ENCODE peak calls at places on chromosomes 4 and X, in nine cellular contexts. P is upper lobe of left lung, H is HepG2, F is K562, C is transverse colon, I is ovary, G is suprapubic skin, R is SK-N-SH, J is stomach. B is an unnamed sample.

GRCh38 chr4:93879919-93880318 is 51.4 kb downstream of the ATOH1 start:
- DNase-seq in P (no peak), H (no peak), F (no peak), C (no peak), I (no peak), G (no peak), R (no peak), J (no peak), B (no peak)

GRCh38 chr4:123699823-123700822 is 303.5 kb downstream of the SPRY1 start:
- DNase-seq in P (no peak), H (peak; percentile 31), F (no peak), C (no peak), I (no peak), G (no peak), R (no peak), J (no peak), B (no peak)

GRCh38 chr4:138910914-138911336 is 104.7 kb upstream of the NOCT start:
- DNase-seq in P (peak; percentile 50), H (peak; percentile 55), F (peak; percentile 84), C (peak; percentile 75), I (no peak), G (peak; percentile 82), R (peak; percentile 75), J (peak; percentile 72), B (peak; percentile 55)

GRCh38 chr4:5510506-5510905 is 197.9 kb downstream of the EVC2 start:
- DNase-seq in P (no peak), H (no peak), F (no peak), C (no peak), I (no peak), G (no peak), R (no peak), J (no peak), B (no peak)

GRCh38 chrX:81957318-81957717 is 755.4 kb downstream of the SH3BGRL start:
- DNase-seq in P (no peak), H (no peak), F (no peak), C (no peak), I (no peak), G (no peak), R (no peak), J (no peak), B (no peak)

GRCh38 chr4:169440446-169440845 is 169.7 kb upstream of the SH3RF1 start:
- DNase-seq in P (no peak), H (no peak), F (no peak), C (no peak), I (no peak), G (no peak), R (no peak), J (no peak), B (peak; percentile 19)

GRCh38 chr4:101019941-101020401 is 327.4 kb downstream of the PPP3CA start:
- DNase-seq in P (no peak), H (peak; percentile 25), F (no peak), C (no peak), I (no peak), G (no peak), R (no peak), J (no peak), B (no peak)

GRCh38 chr4:105807496-105807895 is 87.8 kb upstream of the NPNT start:
- DNase-seq in P (no peak), H (no peak), F (no peak), C (no peak), I (no peak), G (no peak), R (no peak), J (no peak), B (no peak)

GRCh38 chrX:149453911-149454820 is 50.9 kb downstream of the IDS start:
- DNase-seq in P (no peak), H (no peak), F (no peak), C (no peak), I (no peak), G (no peak), R (no peak), J (no peak), B (no peak)
- TF ChIP-seq EP300 in P (no peak), H (no peak), F (no peak), C (no peak), I (no peak), G (no peak), R (no peak), J (no peak), B (no peak)

GRCh38 chrX:71911731-71912050 is 1.0 kb downstream of the NHSL2 start:
- DNase-seq in P (peak; percentile 83), H (no peak), F (no peak), C (peak; percentile 8), I (no peak), G (no peak), R (no peak), J (no peak), B (no peak)

GRCh38 chrX:71910526-71911022 is at the start of gene NHSL2:
- DNase-seq in P (no peak), H (no peak), F (no peak), C (no peak), I (no peak), G (no peak), R (no peak), J (no peak), B (no peak)

GRCh38 chrX:71912156-71912555 is 1.5 kb downstream of the NHSL2 start:
- DNase-seq in P (no peak), H (no peak), F (no peak), C (no peak), I (no peak), G (no peak), R (no peak), J (no peak), B (no peak)

GRCh38 chrX:71909956-71910355 is 689 bp upstream of the NHSL2 start:
- DNase-seq in P (no peak), H (no peak), F (no peak), C (no peak), I (no peak), G (no peak), R (no peak), J (no peak), B (peak; percentile 32)

DNA sequence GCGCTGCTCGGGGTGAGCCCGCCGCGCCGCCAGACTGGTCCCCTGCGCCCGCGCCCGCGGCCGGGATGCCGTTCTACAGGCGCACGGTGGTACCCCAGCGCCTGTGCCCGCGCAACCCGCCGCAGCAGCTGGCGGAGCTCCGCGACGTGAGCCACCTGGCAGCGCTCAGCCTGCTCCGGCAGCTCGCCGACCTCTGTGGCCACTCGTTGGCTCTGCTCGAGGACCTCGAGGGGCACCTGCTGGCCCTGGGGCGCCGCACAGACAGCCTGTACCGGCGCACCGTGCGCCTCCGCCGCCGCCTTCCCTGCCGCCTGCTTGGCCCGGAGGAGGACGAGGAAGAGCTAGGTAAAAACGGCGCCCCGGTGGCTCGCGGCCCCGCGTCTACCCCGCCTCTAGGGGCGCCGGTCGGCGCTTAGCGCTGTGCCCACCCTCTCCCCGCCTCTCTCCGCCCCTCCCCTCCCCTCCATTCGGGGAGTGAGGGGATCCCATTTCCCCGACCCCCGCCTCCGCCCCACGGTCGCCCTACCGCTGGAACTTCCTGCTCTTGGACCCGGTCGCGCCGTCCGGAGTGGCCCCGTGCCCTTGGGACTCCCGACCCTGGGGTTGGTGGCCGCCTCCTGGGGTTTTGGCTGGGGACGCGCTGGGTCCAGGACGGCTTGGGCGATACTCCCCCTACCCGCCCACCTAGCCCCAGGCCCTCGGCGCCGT is 532 bp downstream of the NHSL2 start:
- DNase-seq in P (peak; percentile 85), H (no peak), F (no peak), C (peak; percentile 9), I (peak; percentile 9), G (no peak), R (peak; percentile 53), J (no peak), B (no peak)
- TF ChIP-seq CTCF in P (no peak), H (no peak), F (no peak), C (no peak), I (peak; percentile 17), G (no peak), R (no peak), J (no peak), B (no peak)

GRCh38 chr4:158053086-158053485 is 119.7 kb downstream of the GASK1B start:
- DNase-seq in P (no peak), H (no peak), F (no peak), C (no peak), I (no peak), G (no peak), R (no peak), J (no peak), B (no peak)

GRCh38 chr4:158053801-158054200 is 119.0 kb downstream of the GASK1B start:
- DNase-seq in P (no peak), H (no peak), F (no peak), C (no peak), I (no peak), G (no peak), R (no peak), J (no peak), B (no peak)

GRCh38 chr4:158046345-158046744 is 126.5 kb downstream of the GASK1B start:
- DNase-seq in P (no peak), H (peak; percentile 74), F (no peak), C (no peak), I (no peak), G (no peak), R (no peak), J (no peak), B (no peak)

GRCh38 chr4:158051401-158052235 is 121.2 kb downstream of the GASK1B start:
- DNase-seq in P (no peak), H (no peak), F (no peak), C (no peak), I (peak; percentile 25), G (no peak), R (no peak), J (no peak), B (peak; percentile 33)

DNA sequence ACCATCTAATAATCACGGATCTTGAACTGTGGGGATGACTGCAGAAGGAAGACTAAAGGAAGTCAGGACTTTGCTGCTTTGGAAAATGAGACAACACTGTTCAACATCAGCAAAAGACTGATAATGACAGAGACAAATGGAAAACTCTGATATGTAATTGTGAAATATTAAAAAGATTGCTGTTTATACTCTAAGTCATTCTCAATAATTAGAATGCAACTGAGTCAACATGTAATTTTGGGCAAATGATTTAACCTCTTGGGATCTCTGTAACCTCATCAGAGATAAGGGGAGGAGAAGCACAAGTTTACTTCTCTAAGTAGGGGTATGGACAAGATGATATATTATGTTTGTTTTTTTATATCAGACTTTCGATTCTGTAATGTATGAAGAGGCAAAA is 121.9 kb downstream of the GASK1B start:
- DNase-seq in P (no peak), H (no peak), F (no peak), C (no peak), I (no peak), G (no peak), R (no peak), J (no peak), B (no peak)
- H3K27ac ChIP-seq in P (no peak overlapping the region), H (no peak overlapping the region), F (no peak overlapping the region), C (peak overlapping the region; percentile 1), I (no peak overlapping the region), G (no peak overlapping the region), R (no peak overlapping the region), J (peak overlapping the region; percentile 36), B (peak overlapping the region; percentile 74)

GRCh38 chrX:39492495-39493162 is 605.1 kb downstream of the BCOR start:
- DNase-seq in P (no peak), H (no peak), F (no peak), C (no peak), I (peak; percentile 50), G (no peak), R (no peak), J (no peak), B (no peak)

GRCh38 chrX:39499996-39500395 is 597.8 kb downstream of the BCOR start:
- DNase-seq in P (no peak), H (no peak), F (no peak), C (no peak), I (no peak), G (no peak), R (no peak), J (no peak), B (no peak)

GRCh38 chrX:39493168-39493567 is 604.6 kb downstream of the BCOR start:
- DNase-seq in P (no peak), H (no peak), F (no peak), C (no peak), I (no peak), G (no peak), R (no peak), J (no peak), B (no peak)

GRCh38 chrX:39501822-39502221 is 595.9 kb downstream of the BCOR start:
- DNase-seq in P (no peak), H (no peak), F (no peak), C (no peak), I (no peak), G (no peak), R (no peak), J (no peak), B (no peak)

DNA sequence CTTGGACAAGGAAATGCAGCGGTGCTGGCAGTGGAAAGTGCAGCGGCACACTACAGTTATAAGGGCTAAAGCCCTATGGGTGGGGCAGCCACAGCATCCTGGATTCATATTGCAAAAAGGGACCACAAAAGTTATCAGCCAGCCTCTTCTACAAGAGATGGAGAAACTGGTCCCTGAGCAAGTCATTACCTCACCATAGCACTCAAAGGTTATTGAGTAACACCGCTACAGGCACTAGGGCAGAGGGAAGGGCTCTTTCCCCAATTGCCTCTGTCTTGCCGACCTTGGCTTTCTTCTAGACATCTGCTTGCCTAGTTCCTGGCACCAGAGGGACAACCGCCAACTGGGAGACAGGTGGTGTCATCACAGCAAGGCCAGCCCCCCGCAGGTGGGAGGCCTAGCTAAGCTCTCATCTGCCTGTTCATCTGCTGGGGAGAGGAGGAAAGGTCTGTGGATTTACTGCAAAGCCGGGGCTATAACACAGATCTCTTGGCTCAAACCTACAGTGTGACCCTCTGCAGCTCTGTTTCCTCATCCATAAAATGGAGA is 600.0 kb downstream of the BCOR start:
- DNase-seq in P (no peak), H (no peak), F (no peak), C (no peak), I (no peak), G (no peak), R (no peak), J (no peak), B (no peak)
- TF ChIP-seq EP300 in P (no peak), H (no peak), F (no peak), C (no peak), I (no peak), G (no peak), R (no peak), J (no peak), B (no peak)